ENCODE peak calls at places on chromosomes 5 and 9, in seven cellular contexts. C is iPS-NIHi11; T is GDM1; L is DND-41; G is CD4-positive, alpha-beta T cell; U is activated CD4-positive, alpha-beta memory T cell treated with anti-CD3 and anti-CD28 coated beads for 36 hours; R is aorta. Q is an unnamed sample.

GRCh38 chr5:172870261-172870806 is 36.3 kb downstream of the ERGIC1 start:
- DNase-seq in G (no peak), L (no peak), C (no peak), U (no peak), R (peak; percentile 80), T (no peak), Q (peak; percentile 96)

GRCh38 chr9:4193391-4193790 is 106.5 kb downstream of the GLIS3 start:
- DNase-seq in G (no peak), R (no peak), U (no peak), C (no peak), T (no peak), L (no peak), Q (no peak)

GRCh38 chr9:131410051-131410491 is 16.2 kb downstream of the PRRC2B start:
- DNase-seq in C (no peak), L (peak; percentile 51), U (peak; percentile 47), T (no peak), R (no peak), G (peak; percentile 17), Q (no peak)

GRCh38 chr9:128523199-128523925 is 18.8 kb downstream of the GLE1 start:
- DNase-seq in C (peak; percentile 60), L (peak; percentile 54), R (no peak), T (no peak), U (no peak), G (no peak), Q (peak; percentile 73)

GRCh38 chr5:148785223-148785622 is 41.2 kb upstream of the ADRB2 start:
- DNase-seq in G (no peak), L (no peak), R (no peak), C (no peak), T (no peak), U (no peak), Q (no peak)

GRCh38 chr5:172933238-172933637 is 26.0 kb upstream of the RPL26L1 start:
- DNase-seq in G (no peak), L (no peak), C (no peak), U (no peak), T (no peak), R (no peak), Q (no peak)

GRCh38 chr9:129675656-129676055 is 10.2 kb downstream of the PRRX2 start:
- DNase-seq in C (no peak), G (no peak), L (no peak), R (no peak), T (no peak), U (no peak), Q (no peak)

GRCh38 chr9:35935261-35935660 is 22.7 kb downstream of the OR2S2 start:
- DNase-seq in G (no peak), U (no peak), T (no peak), C (no peak), R (no peak), L (no peak), Q (no peak)

GRCh38 chr9:84296146-84296843 is 44.3 kb downstream of the SLC28A3 start:
- DNase-seq in C (no peak), T (no peak), U (peak; percentile 78), L (no peak), G (no peak), R (no peak), Q (peak; percentile 41)

GRCh38 chr5:150328458-150328857 is 25.8 kb upstream of the ARSI start:
- DNase-seq in L (no peak), U (no peak), C (no peak), G (no peak), R (no peak), T (no peak), Q (no peak)

GRCh38 chr5:168327994-168328393 is 36.5 kb downstream of the WWC1 start:
- DNase-seq in U (no peak), C (no peak), R (no peak), G (no peak), L (no peak), T (no peak), Q (no peak)

GRCh38 chr9:26159575-26160392 is 481.5 kb upstream of the TUSC1 start:
- DNase-seq in C (no peak), T (no peak), U (no peak), R (no peak), L (no peak), G (no peak), Q (no peak)

GRCh38 chr5:145347026-145347616 is 488.0 kb downstream of the PRELID2 start:
- DNase-seq in U (no peak), C (peak; percentile 46), G (no peak), L (no peak), T (no peak), R (no peak), Q (peak; percentile 63)

GRCh38 chr9:112411626-112412027 is 31.7 kb downstream of the HSDL2 start:
- DNase-seq in R (no peak), T (no peak), L (no peak), C (no peak), U (no peak), G (no peak), Q (no peak)

GRCh38 chr5:149672701-149673455 is 57.2 kb upstream of the PPARGC1B start:
- DNase-seq in T (no peak), G (no peak), U (no peak), R (no peak), L (no peak), C (no peak), Q (peak; percentile 99)

GRCh38 chr9:13369426-13369825 is 89.9 kb upstream of the MPDZ start:
- DNase-seq in R (no peak), L (no peak), T (no peak), U (no peak), G (no peak), C (no peak), Q (no peak)

GRCh38 chr9:98806394-98807069 is 938 bp upstream of the GALNT12 start:
- DNase-seq in C (no peak), T (no peak), U (no peak), G (no peak), L (no peak), R (no peak), Q (no peak)

GRCh38 chr9:112361602-112362001 is 18.3 kb upstream of the HSDL2 start:
- DNase-seq in C (peak; percentile 29), U (no peak), L (no peak), T (no peak), R (no peak), G (no peak), Q (peak; percentile 37)

GRCh38 chr9:36306481-36307306 is 48.4 kb upstream of the GNE start:
- DNase-seq in U (peak; percentile 14), T (peak; percentile 6), L (peak; percentile 32), G (no peak), R (no peak), C (no peak), Q (peak; percentile 39)

GRCh38 chr5:89871906-89872305 is 537.6 kb downstream of the CETN3 start:
- DNase-seq in R (no peak), G (no peak), L (no peak), C (no peak), U (no peak), T (no peak), Q (no peak)

GRCh38 chr5:175896641-175897040 is 25.3 kb downstream of the CPLX2 start:
- DNase-seq in T (no peak), C (no peak), U (no peak), G (no peak), R (no peak), L (no peak), Q (no peak)

GRCh38 chr5:139812323-139812722 is 16.7 kb downstream of the PSD2 start:
- DNase-seq in C (no peak), R (peak; percentile 49), L (no peak), G (no peak), U (no peak), T (no peak), Q (no peak)

Q was measured in dermis microvascular lymphatic vessel endothelial cell.